ENCODE peak calls at places on chromosome 11, in five cellular contexts. E is heart left ventricle, C is spleen, G is breast epithelium, X is IMR-90. K is an unnamed sample.

GRCh38 chr11:111946499-111946898 is 9.4 kb downstream of the DIXDC1 start:
- DNase-seq in E (no peak), C (no peak), G (no peak), X (no peak), K (peak; percentile 53)

GRCh38 chr11:65539401-65540289 is 14.8 kb downstream of the SCYL1 start:
- DNase-seq in E (no peak), C (no peak), G (no peak), X (no peak), K (no peak)

GRCh38 chr11:20022363-20023081 is 137.8 kb downstream of the DBX1 start:
- DNase-seq in E (no peak), C (no peak), G (no peak), X (peak; percentile 63), K (no peak)

GRCh38 chr11:69972351-69972802 is 105.7 kb upstream of the ANO1 start:
- DNase-seq in E (no peak), C (no peak), G (no peak), X (no peak), K (no peak)

GRCh38 chr11:18010977-18011586 is 1.8 kb downstream of the SERGEF start:
- DNase-seq in E (no peak), C (no peak), G (no peak), X (no peak), K (no peak)

GRCh38 chr11:61659413-61660196 is 20.6 kb upstream of the DAGLA start:
- DNase-seq in E (no peak), C (no peak), G (no peak), X (no peak), K (no peak)

GRCh38 chr11:69088676-69089146 is 40.0 kb downstream of the TPCN2 start:
- DNase-seq in E (peak; percentile 69), C (no peak), G (peak; percentile 58), X (peak; percentile 76), K (peak; percentile 94)

GRCh38 chr11:36156486-36157150 is 132.6 kb downstream of the COMMD9 start:
- DNase-seq in E (no peak), C (no peak), G (no peak), X (peak; percentile 36), K (no peak)

GRCh38 chr11:101620026-101620425 is 36.2 kb upstream of the TRPC6 start:
- DNase-seq in E (no peak), C (no peak), G (no peak), X (no peak), K (no peak)

GRCh38 chr11:60993611-60994010 is 22.1 kb downstream of the CD6 start:
- DNase-seq in E (no peak), C (no peak), G (no peak), X (no peak), K (no peak)

GRCh38 chr11:102485095-102485722 is 32.6 kb upstream of the TMEM123 start:
- DNase-seq in E (no peak), C (no peak), G (no peak), X (peak; percentile 41), K (no peak)

DNA sequence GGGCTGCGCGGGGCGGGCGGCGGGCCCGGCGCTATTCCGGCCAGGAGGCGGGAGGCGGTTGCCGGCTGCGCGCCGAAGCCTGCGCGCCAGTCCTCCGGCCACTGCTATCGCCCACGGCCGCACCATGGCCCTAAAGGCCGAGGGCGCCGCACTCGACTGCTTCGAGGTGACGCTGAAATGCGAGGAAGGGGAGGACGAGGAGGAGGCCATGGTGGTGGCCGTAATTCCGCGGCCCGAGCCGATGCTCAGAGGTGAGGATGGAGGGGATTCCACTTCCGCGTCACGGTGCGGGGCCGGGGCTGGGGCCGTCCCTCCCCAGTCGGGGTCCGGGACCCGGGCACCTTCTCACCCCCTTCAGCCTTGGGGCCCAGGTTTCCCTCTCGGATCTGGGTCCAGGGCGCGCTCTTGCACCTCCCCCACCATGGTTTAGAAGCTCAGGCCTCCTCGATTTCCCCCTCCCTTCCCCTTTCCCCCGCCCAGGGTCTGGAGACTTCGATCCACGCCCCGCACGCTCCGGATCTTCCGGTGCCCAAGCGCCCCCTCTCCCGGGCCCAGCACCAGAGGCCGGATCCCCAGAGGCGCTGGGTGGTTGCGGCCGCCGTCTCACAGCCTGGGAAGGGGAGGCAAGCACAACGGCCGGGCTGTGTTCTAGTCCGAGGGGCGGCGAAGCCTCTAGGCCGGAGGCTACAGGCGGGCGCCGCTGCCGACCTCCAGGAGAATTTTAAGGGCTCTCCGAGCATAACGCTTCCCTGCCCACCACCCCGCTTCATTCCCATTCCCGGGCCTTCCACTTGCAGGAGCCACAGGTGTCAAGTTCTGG is 517 bp downstream of the SPINDOC start:
- DNase-seq in E (peak; percentile 59), C (peak; percentile 84), G (no peak), X (peak; percentile 50), K (no peak)
- TF ChIP-seq POLR2A in E (no peak), C (no peak), G (no peak), X (peak; percentile 8), K (no peak)

DNA sequence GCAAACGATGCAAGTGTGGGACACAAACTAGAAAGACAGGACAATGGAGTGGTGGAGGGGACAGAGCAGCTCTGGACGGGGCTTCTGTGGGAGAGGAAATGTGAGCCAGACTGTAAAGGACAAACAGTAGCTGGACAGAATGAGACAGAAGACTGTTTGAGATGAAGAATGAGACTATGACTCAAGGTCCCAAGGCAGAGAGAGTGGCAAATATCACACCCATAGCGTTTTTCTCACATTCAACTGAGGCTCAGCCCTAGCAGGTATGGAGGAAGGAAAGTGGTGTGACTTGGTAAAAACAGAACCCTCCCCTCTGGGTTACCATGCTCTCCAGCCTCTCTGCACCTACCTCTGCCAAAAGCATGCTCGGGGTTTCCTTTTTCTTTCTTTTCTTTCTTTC is 96.5 kb downstream of the RPL27A start:
- DNase-seq in E (no peak), C (no peak), G (no peak), X (no peak), K (no peak)
- H3K4me1 ChIP-seq in E (peaks cover 68% of the 10 kb centered on the region), C (peaks cover 71% of the 10 kb centered on the region), G (peaks cover 3% of the 10 kb centered on the region), X (peaks cover 17% of the 10 kb centered on the region), K (peaks cover 98% of the 10 kb centered on the region)

DNA sequence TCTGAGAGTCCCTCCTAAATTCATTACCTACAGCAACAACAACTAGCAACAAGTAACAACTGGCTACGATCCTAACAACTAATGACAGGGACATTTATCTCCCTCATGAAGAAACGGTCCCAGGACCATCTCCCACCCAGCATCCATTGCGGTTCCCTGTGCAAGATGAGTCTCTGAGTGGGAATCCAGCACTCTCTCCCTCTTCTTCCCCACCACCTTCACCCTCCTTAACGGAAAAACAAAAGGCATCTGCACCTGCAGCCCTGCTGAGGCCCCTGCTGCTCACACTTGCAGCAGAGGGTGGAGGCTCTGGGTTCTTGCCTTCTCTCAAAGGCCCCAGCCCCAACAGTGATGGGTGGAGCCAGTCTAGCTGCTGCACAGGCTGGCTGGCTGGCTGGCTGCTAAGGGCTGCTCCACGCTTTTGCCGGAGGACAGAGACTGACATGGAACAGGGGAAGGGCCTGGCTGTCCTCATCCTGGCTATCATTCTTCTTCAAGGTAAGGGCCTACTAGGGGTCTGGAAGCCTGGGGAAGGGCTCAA is at the start of gene CD3G:
- DNase-seq in E (no peak), C (peak; percentile 84), G (no peak), X (no peak), K (peak; percentile 89)
- TF ChIP-seq POLR2A in E (no peak), C (no peak), G (no peak), X (no peak), K (no peak)

GRCh38 chr11:115524572-115524971 is 20.4 kb upstream of the CADM1 start:
- DNase-seq in E (no peak), C (no peak), G (no peak), X (no peak), K (no peak)
- H3K4me1 ChIP-seq in E (no peaks in the 10 kb centered on the region), C (no peaks in the 10 kb centered on the region), G (no peaks in the 10 kb centered on the region), X (no peaks in the 10 kb centered on the region), K (no peaks in the 10 kb centered on the region)